ENCODE peak calls at places on chromosomes 3 and 15, in nine cellular contexts. One of them, this sample, is unnamed.

GRCh38 chr15:40942337-40942854 is 10.9 kb upstream of the CHAC1 start:
- DNase-seq in activated T-cell treated with anti-CD3 and anti-CD28 coated beads for 1 hour: no peak
- DNase-seq in posterior vena cava: peak
- DNase-seq in myocyte: no peak
- DNase-seq in stimulated activated CD4-positive, alpha-beta T cell treated with anti-CD3 and anti-CD28 coated beads, Interleukin-4, amount 100 ng/mL, for 48 hours: no peak
- DNase-seq in cortex of kidney: no peak
- DNase-seq in non-pigmented ciliary epithelial cell: no peak
- DNase-seq in stimulated activated CD8-positive, alpha-beta memory T cell treated with anti-CD3 and anti-CD28 coated beads, Interleukin-2, amount 100 ng/mL, for 48 hours: no peak
- DNase-seq in stimulated activated naive B cell treated with anti-CD40 and anti-IgM and Interleukin-4, amounts not matched to agents 10 μg/mL and 1 μg/mL and 100 μg/mL, for 72 hours: no peak
- DNase-seq in this sample: no peak

GRCh38 chr3:189790658-189791057 is 159.5 kb downstream of the TP63 start:
- DNase-seq in non-pigmented ciliary epithelial cell: no peak
- DNase-seq in posterior vena cava: no peak
- DNase-seq in stimulated activated CD8-positive, alpha-beta memory T cell treated with anti-CD3 and anti-CD28 coated beads, Interleukin-2, amount 100 ng/mL, for 48 hours: no peak
- DNase-seq in activated T-cell treated with anti-CD3 and anti-CD28 coated beads for 1 hour: no peak
- DNase-seq in stimulated activated naive B cell treated with anti-CD40 and anti-IgM and Interleukin-4, amounts not matched to agents 10 μg/mL and 1 μg/mL and 100 μg/mL, for 72 hours: no peak
- DNase-seq in cortex of kidney: no peak
- DNase-seq in myocyte: no peak
- DNase-seq in stimulated activated CD4-positive, alpha-beta T cell treated with anti-CD3 and anti-CD28 coated beads, Interleukin-4, amount 100 ng/mL, for 48 hours: no peak
- DNase-seq in this sample: no peak

GRCh38 chr15:45458746-45459403 is 63.7 kb downstream of the SLC30A4 start:
- DNase-seq in stimulated activated CD8-positive, alpha-beta memory T cell treated with anti-CD3 and anti-CD28 coated beads, Interleukin-2, amount 100 ng/mL, for 48 hours: peak
- DNase-seq in posterior vena cava: peak
- DNase-seq in activated T-cell treated with anti-CD3 and anti-CD28 coated beads for 1 hour: peak
- DNase-seq in stimulated activated CD4-positive, alpha-beta T cell treated with anti-CD3 and anti-CD28 coated beads, Interleukin-4, amount 100 ng/mL, for 48 hours: peak
- DNase-seq in cortex of kidney: no peak
- DNase-seq in non-pigmented ciliary epithelial cell: no peak
- DNase-seq in myocyte: peak
- DNase-seq in stimulated activated naive B cell treated with anti-CD40 and anti-IgM and Interleukin-4, amounts not matched to agents 10 μg/mL and 1 μg/mL and 100 μg/mL, for 72 hours: peak
- DNase-seq in this sample: peak

GRCh38 chr15:98946301-98947255 is 61.0 kb downstream of the PGPEP1L start:
- DNase-seq in posterior vena cava: no peak
- DNase-seq in stimulated activated naive B cell treated with anti-CD40 and anti-IgM and Interleukin-4, amounts not matched to agents 10 μg/mL and 1 μg/mL and 100 μg/mL, for 72 hours: no peak
- DNase-seq in stimulated activated CD8-positive, alpha-beta memory T cell treated with anti-CD3 and anti-CD28 coated beads, Interleukin-2, amount 100 ng/mL, for 48 hours: no peak
- DNase-seq in stimulated activated CD4-positive, alpha-beta T cell treated with anti-CD3 and anti-CD28 coated beads, Interleukin-4, amount 100 ng/mL, for 48 hours: no peak
- DNase-seq in non-pigmented ciliary epithelial cell: no peak
- DNase-seq in myocyte: peak
- DNase-seq in cortex of kidney: no peak
- DNase-seq in activated T-cell treated with anti-CD3 and anti-CD28 coated beads for 1 hour: no peak
- DNase-seq in this sample: no peak

GRCh38 chr3:190362258-190362657 is 25.7 kb upstream of the CLDN16 start:
- DNase-seq in cortex of kidney: no peak
- DNase-seq in non-pigmented ciliary epithelial cell: no peak
- DNase-seq in stimulated activated CD8-positive, alpha-beta memory T cell treated with anti-CD3 and anti-CD28 coated beads, Interleukin-2, amount 100 ng/mL, for 48 hours: no peak
- DNase-seq in stimulated activated CD4-positive, alpha-beta T cell treated with anti-CD3 and anti-CD28 coated beads, Interleukin-4, amount 100 ng/mL, for 48 hours: no peak
- DNase-seq in activated T-cell treated with anti-CD3 and anti-CD28 coated beads for 1 hour: no peak
- DNase-seq in myocyte: no peak
- DNase-seq in posterior vena cava: no peak
- DNase-seq in stimulated activated naive B cell treated with anti-CD40 and anti-IgM and Interleukin-4, amounts not matched to agents 10 μg/mL and 1 μg/mL and 100 μg/mL, for 72 hours: no peak
- DNase-seq in this sample: no peak

GRCh38 chr3:9183011-9183410 is 66.4 kb downstream of the SRGAP3 start:
- DNase-seq in cortex of kidney: no peak
- DNase-seq in non-pigmented ciliary epithelial cell: no peak
- DNase-seq in myocyte: peak
- DNase-seq in posterior vena cava: no peak
- DNase-seq in stimulated activated naive B cell treated with anti-CD40 and anti-IgM and Interleukin-4, amounts not matched to agents 10 μg/mL and 1 μg/mL and 100 μg/mL, for 72 hours: no peak
- DNase-seq in activated T-cell treated with anti-CD3 and anti-CD28 coated beads for 1 hour: no peak
- DNase-seq in stimulated activated CD4-positive, alpha-beta T cell treated with anti-CD3 and anti-CD28 coated beads, Interleukin-4, amount 100 ng/mL, for 48 hours: no peak
- DNase-seq in stimulated activated CD8-positive, alpha-beta memory T cell treated with anti-CD3 and anti-CD28 coated beads, Interleukin-2, amount 100 ng/mL, for 48 hours: no peak
- DNase-seq in this sample: peak

GRCh38 chr3:124770341-124771082 is 40.3 kb downstream of the UMPS start:
- DNase-seq in stimulated activated CD8-positive, alpha-beta memory T cell treated with anti-CD3 and anti-CD28 coated beads, Interleukin-2, amount 100 ng/mL, for 48 hours: no peak
- DNase-seq in non-pigmented ciliary epithelial cell: no peak
- DNase-seq in stimulated activated CD4-positive, alpha-beta T cell treated with anti-CD3 and anti-CD28 coated beads, Interleukin-4, amount 100 ng/mL, for 48 hours: no peak
- DNase-seq in myocyte: peak
- DNase-seq in posterior vena cava: no peak
- DNase-seq in cortex of kidney: no peak
- DNase-seq in stimulated activated naive B cell treated with anti-CD40 and anti-IgM and Interleukin-4, amounts not matched to agents 10 μg/mL and 1 μg/mL and 100 μg/mL, for 72 hours: no peak
- DNase-seq in activated T-cell treated with anti-CD3 and anti-CD28 coated beads for 1 hour: no peak
- DNase-seq in this sample: peak

GRCh38 chr3:37703633-37704032 is 158.0 kb upstream of the CTDSPL start:
- DNase-seq in cortex of kidney: no peak
- DNase-seq in stimulated activated CD8-positive, alpha-beta memory T cell treated with anti-CD3 and anti-CD28 coated beads, Interleukin-2, amount 100 ng/mL, for 48 hours: no peak
- DNase-seq in stimulated activated CD4-positive, alpha-beta T cell treated with anti-CD3 and anti-CD28 coated beads, Interleukin-4, amount 100 ng/mL, for 48 hours: no peak
- DNase-seq in activated T-cell treated with anti-CD3 and anti-CD28 coated beads for 1 hour: no peak
- DNase-seq in non-pigmented ciliary epithelial cell: peak
- DNase-seq in myocyte: no peak
- DNase-seq in stimulated activated naive B cell treated with anti-CD40 and anti-IgM and Interleukin-4, amounts not matched to agents 10 μg/mL and 1 μg/mL and 100 μg/mL, for 72 hours: no peak
- DNase-seq in posterior vena cava: no peak
- DNase-seq in this sample: peak

GRCh38 chr3:39189648-39190269 is 2.6 kb downstream of the XIRP1 start:
- DNase-seq in myocyte: peak
- DNase-seq in cortex of kidney: no peak
- DNase-seq in stimulated activated CD4-positive, alpha-beta T cell treated with anti-CD3 and anti-CD28 coated beads, Interleukin-4, amount 100 ng/mL, for 48 hours: peak
- DNase-seq in activated T-cell treated with anti-CD3 and anti-CD28 coated beads for 1 hour: peak
- DNase-seq in stimulated activated naive B cell treated with anti-CD40 and anti-IgM and Interleukin-4, amounts not matched to agents 10 μg/mL and 1 μg/mL and 100 μg/mL, for 72 hours: peak
- DNase-seq in non-pigmented ciliary epithelial cell: no peak
- DNase-seq in posterior vena cava: no peak
- DNase-seq in stimulated activated CD8-positive, alpha-beta memory T cell treated with anti-CD3 and anti-CD28 coated beads, Interleukin-2, amount 100 ng/mL, for 48 hours: no peak
- DNase-seq in this sample: no peak

GRCh38 chr3:179071161-179071568 is 444 bp downstream of the ZMAT3 start:
- DNase-seq in stimulated activated CD4-positive, alpha-beta T cell treated with anti-CD3 and anti-CD28 coated beads, Interleukin-4, amount 100 ng/mL, for 48 hours: peak
- DNase-seq in stimulated activated naive B cell treated with anti-CD40 and anti-IgM and Interleukin-4, amounts not matched to agents 10 μg/mL and 1 μg/mL and 100 μg/mL, for 72 hours: peak
- DNase-seq in posterior vena cava: no peak
- DNase-seq in activated T-cell treated with anti-CD3 and anti-CD28 coated beads for 1 hour: peak
- DNase-seq in myocyte: peak
- DNase-seq in cortex of kidney: no peak
- DNase-seq in non-pigmented ciliary epithelial cell: no peak
- DNase-seq in stimulated activated CD8-positive, alpha-beta memory T cell treated with anti-CD3 and anti-CD28 coated beads, Interleukin-2, amount 100 ng/mL, for 48 hours: peak
- DNase-seq in this sample: peak

GRCh38 chr3:125186261-125186770 is 26.2 kb downstream of the SLC12A8 start:
- DNase-seq in activated T-cell treated with anti-CD3 and anti-CD28 coated beads for 1 hour: no peak
- DNase-seq in cortex of kidney: no peak
- DNase-seq in posterior vena cava: peak
- DNase-seq in stimulated activated CD4-positive, alpha-beta T cell treated with anti-CD3 and anti-CD28 coated beads, Interleukin-4, amount 100 ng/mL, for 48 hours: no peak
- DNase-seq in non-pigmented ciliary epithelial cell: no peak
- DNase-seq in stimulated activated naive B cell treated with anti-CD40 and anti-IgM and Interleukin-4, amounts not matched to agents 10 μg/mL and 1 μg/mL and 100 μg/mL, for 72 hours: no peak
- DNase-seq in myocyte: peak
- DNase-seq in stimulated activated CD8-positive, alpha-beta memory T cell treated with anti-CD3 and anti-CD28 coated beads, Interleukin-2, amount 100 ng/mL, for 48 hours: no peak
- DNase-seq in this sample: no peak

GRCh38 chr3:73586190-73586589 is 38.6 kb downstream of the PDZRN3 start:
- DNase-seq in posterior vena cava: no peak
- DNase-seq in stimulated activated naive B cell treated with anti-CD40 and anti-IgM and Interleukin-4, amounts not matched to agents 10 μg/mL and 1 μg/mL and 100 μg/mL, for 72 hours: no peak
- DNase-seq in non-pigmented ciliary epithelial cell: no peak
- DNase-seq in stimulated activated CD8-positive, alpha-beta memory T cell treated with anti-CD3 and anti-CD28 coated beads, Interleukin-2, amount 100 ng/mL, for 48 hours: no peak
- DNase-seq in stimulated activated CD4-positive, alpha-beta T cell treated with anti-CD3 and anti-CD28 coated beads, Interleukin-4, amount 100 ng/mL, for 48 hours: no peak
- DNase-seq in cortex of kidney: no peak
- DNase-seq in myocyte: peak
- DNase-seq in activated T-cell treated with anti-CD3 and anti-CD28 coated beads for 1 hour: no peak
- DNase-seq in this sample: peak

GRCh38 chr3:161393803-161394202 is 22.5 kb upstream of the SPTSSB start:
- DNase-seq in stimulated activated CD4-positive, alpha-beta T cell treated with anti-CD3 and anti-CD28 coated beads, Interleukin-4, amount 100 ng/mL, for 48 hours: no peak
- DNase-seq in non-pigmented ciliary epithelial cell: no peak
- DNase-seq in myocyte: no peak
- DNase-seq in activated T-cell treated with anti-CD3 and anti-CD28 coated beads for 1 hour: no peak
- DNase-seq in cortex of kidney: no peak
- DNase-seq in stimulated activated naive B cell treated with anti-CD40 and anti-IgM and Interleukin-4, amounts not matched to agents 10 μg/mL and 1 μg/mL and 100 μg/mL, for 72 hours: no peak
- DNase-seq in stimulated activated CD8-positive, alpha-beta memory T cell treated with anti-CD3 and anti-CD28 coated beads, Interleukin-2, amount 100 ng/mL, for 48 hours: no peak
- DNase-seq in posterior vena cava: no peak
- DNase-seq in this sample: no peak

GRCh38 chr3:152258448-152259302 is 10.1 kb upstream of the MBNL1 start:
- DNase-seq in myocyte: peak
- DNase-seq in activated T-cell treated with anti-CD3 and anti-CD28 coated beads for 1 hour: peak
- DNase-seq in stimulated activated CD8-positive, alpha-beta memory T cell treated with anti-CD3 and anti-CD28 coated beads, Interleukin-2, amount 100 ng/mL, for 48 hours: peak
- DNase-seq in stimulated activated naive B cell treated with anti-CD40 and anti-IgM and Interleukin-4, amounts not matched to agents 10 μg/mL and 1 μg/mL and 100 μg/mL, for 72 hours: no peak
- DNase-seq in cortex of kidney: no peak
- DNase-seq in non-pigmented ciliary epithelial cell: peak
- DNase-seq in posterior vena cava: peak
- DNase-seq in stimulated activated CD4-positive, alpha-beta T cell treated with anti-CD3 and anti-CD28 coated beads, Interleukin-4, amount 100 ng/mL, for 48 hours: peak
- DNase-seq in this sample: no peak

GRCh38 chr3:8845641-8846040 is 76.2 kb upstream of the OXTR start:
- DNase-seq in myocyte: peak
- DNase-seq in stimulated activated naive B cell treated with anti-CD40 and anti-IgM and Interleukin-4, amounts not matched to agents 10 μg/mL and 1 μg/mL and 100 μg/mL, for 72 hours: no peak
- DNase-seq in activated T-cell treated with anti-CD3 and anti-CD28 coated beads for 1 hour: no peak
- DNase-seq in posterior vena cava: no peak
- DNase-seq in non-pigmented ciliary epithelial cell: no peak
- DNase-seq in stimulated activated CD8-positive, alpha-beta memory T cell treated with anti-CD3 and anti-CD28 coated beads, Interleukin-2, amount 100 ng/mL, for 48 hours: no peak
- DNase-seq in stimulated activated CD4-positive, alpha-beta T cell treated with anti-CD3 and anti-CD28 coated beads, Interleukin-4, amount 100 ng/mL, for 48 hours: no peak
- DNase-seq in cortex of kidney: no peak
- DNase-seq in this sample: no peak

GRCh38 chr3:124075758-124076157 is 83.8 kb upstream of the ROPN1 start:
- DNase-seq in posterior vena cava: no peak
- DNase-seq in activated T-cell treated with anti-CD3 and anti-CD28 coated beads for 1 hour: no peak
- DNase-seq in myocyte: no peak
- DNase-seq in non-pigmented ciliary epithelial cell: no peak
- DNase-seq in stimulated activated naive B cell treated with anti-CD40 and anti-IgM and Interleukin-4, amounts not matched to agents 10 μg/mL and 1 μg/mL and 100 μg/mL, for 72 hours: no peak
- DNase-seq in cortex of kidney: no peak
- DNase-seq in stimulated activated CD8-positive, alpha-beta memory T cell treated with anti-CD3 and anti-CD28 coated beads, Interleukin-2, amount 100 ng/mL, for 48 hours: no peak
- DNase-seq in stimulated activated CD4-positive, alpha-beta T cell treated with anti-CD3 and anti-CD28 coated beads, Interleukin-4, amount 100 ng/mL, for 48 hours: no peak
- DNase-seq in this sample: no peak

GRCh38 chr3:71874618-71875017 is 89.7 kb upstream of the PROK2 start:
- DNase-seq in non-pigmented ciliary epithelial cell: no peak
- DNase-seq in myocyte: no peak
- DNase-seq in posterior vena cava: no peak
- DNase-seq in stimulated activated CD4-positive, alpha-beta T cell treated with anti-CD3 and anti-CD28 coated beads, Interleukin-4, amount 100 ng/mL, for 48 hours: no peak
- DNase-seq in stimulated activated naive B cell treated with anti-CD40 and anti-IgM and Interleukin-4, amounts not matched to agents 10 μg/mL and 1 μg/mL and 100 μg/mL, for 72 hours: no peak
- DNase-seq in cortex of kidney: no peak
- DNase-seq in activated T-cell treated with anti-CD3 and anti-CD28 coated beads for 1 hour: no peak
- DNase-seq in stimulated activated CD8-positive, alpha-beta memory T cell treated with anti-CD3 and anti-CD28 coated beads, Interleukin-2, amount 100 ng/mL, for 48 hours: no peak
- DNase-seq in this sample: no peak

GRCh38 chr3:79521221-79521848 is 246.5 kb downstream of the ROBO1 start:
- DNase-seq in activated T-cell treated with anti-CD3 and anti-CD28 coated beads for 1 hour: no peak
- DNase-seq in stimulated activated CD8-positive, alpha-beta memory T cell treated with anti-CD3 and anti-CD28 coated beads, Interleukin-2, amount 100 ng/mL, for 48 hours: no peak
- DNase-seq in posterior vena cava: no peak
- DNase-seq in stimulated activated naive B cell treated with anti-CD40 and anti-IgM and Interleukin-4, amounts not matched to agents 10 μg/mL and 1 μg/mL and 100 μg/mL, for 72 hours: no peak
- DNase-seq in cortex of kidney: no peak
- DNase-seq in non-pigmented ciliary epithelial cell: peak
- DNase-seq in stimulated activated CD4-positive, alpha-beta T cell treated with anti-CD3 and anti-CD28 coated beads, Interleukin-4, amount 100 ng/mL, for 48 hours: no peak
- DNase-seq in myocyte: peak
- DNase-seq in this sample: peak

GRCh38 chr3:172042136-172042535 is 2.8 kb downstream of the FNDC3B start:
- DNase-seq in stimulated activated CD8-positive, alpha-beta memory T cell treated with anti-CD3 and anti-CD28 coated beads, Interleukin-2, amount 100 ng/mL, for 48 hours: no peak
- DNase-seq in posterior vena cava: no peak
- DNase-seq in stimulated activated naive B cell treated with anti-CD40 and anti-IgM and Interleukin-4, amounts not matched to agents 10 μg/mL and 1 μg/mL and 100 μg/mL, for 72 hours: no peak
- DNase-seq in activated T-cell treated with anti-CD3 and anti-CD28 coated beads for 1 hour: no peak
- DNase-seq in non-pigmented ciliary epithelial cell: no peak
- DNase-seq in cortex of kidney: no peak
- DNase-seq in myocyte: peak
- DNase-seq in stimulated activated CD4-positive, alpha-beta T cell treated with anti-CD3 and anti-CD28 coated beads, Interleukin-4, amount 100 ng/mL, for 48 hours: no peak
- DNase-seq in this sample: no peak

GRCh38 chr15:74680461-74680860 is 15.4 kb downstream of the EDC3 start:
- DNase-seq in stimulated activated naive B cell treated with anti-CD40 and anti-IgM and Interleukin-4, amounts not matched to agents 10 μg/mL and 1 μg/mL and 100 μg/mL, for 72 hours: no peak
- DNase-seq in cortex of kidney: no peak
- DNase-seq in stimulated activated CD4-positive, alpha-beta T cell treated with anti-CD3 and anti-CD28 coated beads, Interleukin-4, amount 100 ng/mL, for 48 hours: no peak
- DNase-seq in activated T-cell treated with anti-CD3 and anti-CD28 coated beads for 1 hour: no peak
- DNase-seq in non-pigmented ciliary epithelial cell: no peak
- DNase-seq in posterior vena cava: no peak
- DNase-seq in myocyte: no peak
- DNase-seq in stimulated activated CD8-positive, alpha-beta memory T cell treated with anti-CD3 and anti-CD28 coated beads, Interleukin-2, amount 100 ng/mL, for 48 hours: no peak
- DNase-seq in this sample: no peak

GRCh38 chr3:143507735-143508580 is 340.3 kb downstream of the SLC9A9 start:
- DNase-seq in stimulated activated CD8-positive, alpha-beta memory T cell treated with anti-CD3 and anti-CD28 coated beads, Interleukin-2, amount 100 ng/mL, for 48 hours: no peak
- DNase-seq in stimulated activated CD4-positive, alpha-beta T cell treated with anti-CD3 and anti-CD28 coated beads, Interleukin-4, amount 100 ng/mL, for 48 hours: no peak
- DNase-seq in posterior vena cava: no peak
- DNase-seq in non-pigmented ciliary epithelial cell: peak
- DNase-seq in stimulated activated naive B cell treated with anti-CD40 and anti-IgM and Interleukin-4, amounts not matched to agents 10 μg/mL and 1 μg/mL and 100 μg/mL, for 72 hours: no peak
- DNase-seq in activated T-cell treated with anti-CD3 and anti-CD28 coated beads for 1 hour: no peak
- DNase-seq in cortex of kidney: no peak
- DNase-seq in myocyte: peak
- DNase-seq in this sample: no peak

GRCh38 chr3:150737874-150738679 is 24.9 kb downstream of the SIAH2 start:
- DNase-seq in posterior vena cava: no peak
- DNase-seq in stimulated activated naive B cell treated with anti-CD40 and anti-IgM and Interleukin-4, amounts not matched to agents 10 μg/mL and 1 μg/mL and 100 μg/mL, for 72 hours: no peak
- DNase-seq in cortex of kidney: no peak
- DNase-seq in non-pigmented ciliary epithelial cell: no peak
- DNase-seq in stimulated activated CD4-positive, alpha-beta T cell treated with anti-CD3 and anti-CD28 coated beads, Interleukin-4, amount 100 ng/mL, for 48 hours: peak
- DNase-seq in myocyte: peak
- DNase-seq in activated T-cell treated with anti-CD3 and anti-CD28 coated beads for 1 hour: no peak
- DNase-seq in stimulated activated CD8-positive, alpha-beta memory T cell treated with anti-CD3 and anti-CD28 coated beads, Interleukin-2, amount 100 ng/mL, for 48 hours: no peak
- DNase-seq in this sample: no peak

GRCh38 chr15:25170113-25170731 is 215.4 kb downstream of the SNRPN start:
- DNase-seq in posterior vena cava: peak
- DNase-seq in cortex of kidney: no peak
- DNase-seq in stimulated activated CD4-positive, alpha-beta T cell treated with anti-CD3 and anti-CD28 coated beads, Interleukin-4, amount 100 ng/mL, for 48 hours: no peak
- DNase-seq in stimulated activated naive B cell treated with anti-CD40 and anti-IgM and Interleukin-4, amounts not matched to agents 10 μg/mL and 1 μg/mL and 100 μg/mL, for 72 hours: no peak
- DNase-seq in myocyte: no peak
- DNase-seq in activated T-cell treated with anti-CD3 and anti-CD28 coated beads for 1 hour: no peak
- DNase-seq in non-pigmented ciliary epithelial cell: no peak
- DNase-seq in stimulated activated CD8-positive, alpha-beta memory T cell treated with anti-CD3 and anti-CD28 coated beads, Interleukin-2, amount 100 ng/mL, for 48 hours: no peak
- DNase-seq in this sample: no peak

GRCh38 chr3:133396906-133397305 is 3.0 kb upstream of the BFSP2 start:
- DNase-seq in myocyte: no peak
- DNase-seq in stimulated activated naive B cell treated with anti-CD40 and anti-IgM and Interleukin-4, amounts not matched to agents 10 μg/mL and 1 μg/mL and 100 μg/mL, for 72 hours: no peak
- DNase-seq in cortex of kidney: no peak
- DNase-seq in stimulated activated CD8-positive, alpha-beta memory T cell treated with anti-CD3 and anti-CD28 coated beads, Interleukin-2, amount 100 ng/mL, for 48 hours: no peak
- DNase-seq in stimulated activated CD4-positive, alpha-beta T cell treated with anti-CD3 and anti-CD28 coated beads, Interleukin-4, amount 100 ng/mL, for 48 hours: no peak
- DNase-seq in non-pigmented ciliary epithelial cell: no peak
- DNase-seq in activated T-cell treated with anti-CD3 and anti-CD28 coated beads for 1 hour: no peak
- DNase-seq in posterior vena cava: no peak
- DNase-seq in this sample: no peak